ENCODE peak calls at places on chromosomes 16 and 17, in five cellular contexts. V is right lobe of liver, X is left lung, K is esophagus squamous epithelium, N is IMR-90. H is an unnamed sample.

GRCh38 chr16:80199614-80200013 is 341.2 kb upstream of the DYNLRB2 start:
- DNase-seq in V (no peak), X (no peak), K (no peak), N (no peak), H (no peak)

GRCh38 chr16:414395-415169 is 10.9 kb upstream of the RAB11FIP3 start:
- DNase-seq in V (no peak), X (no peak), K (no peak), N (no peak), H (no peak)

GRCh38 chr16:77961811-77962210 is 60.5 kb upstream of the CLEC3A start:
- DNase-seq in V (no peak), X (no peak), K (no peak), N (peak), H (no peak)

GRCh38 chr16:89155184-89155679 is 16.3 kb upstream of the CDH15 start:
- DNase-seq in V (no peak), X (peak), K (no peak), N (peak), H (no peak)

GRCh38 chr17:57130708-57131461 is 45.8 kb downstream of the AKAP1 start:
- DNase-seq in V (peak), X (peak), K (peak), N (peak), H (peak)

GRCh38 chr17:2023692-2024571 is 1.2 kb downstream of the RTN4RL1 start:
- DNase-seq in V (peak), X (peak), K (no peak), N (peak), H (peak)

GRCh38 chr16:85781685-85782370 is 17.5 kb downstream of the EMC8 start:
- DNase-seq in V (peak), X (peak), K (no peak), N (peak), H (no peak)

GRCh38 chr17:60398227-60398959 is 6.5 kb upstream of the USP32 start:
- DNase-seq in V (no peak), X (no peak), K (no peak), N (no peak), H (no peak)

GRCh38 chr16:27819356-27819755 is 244.2 kb downstream of the GSG1L start:
- DNase-seq in V (no peak), X (no peak), K (no peak), N (no peak), H (no peak)

GRCh38 chr17:67863624-67864247 is 38.4 kb downstream of the BPTF start:
- DNase-seq in V (no peak), X (no peak), K (no peak), N (peak), H (no peak)

GRCh38 chr17:17749921-17750320 is 68.7 kb downstream of the RAI1 start:
- DNase-seq in V (no peak), X (no peak), K (no peak), N (peak), H (peak)

DNA sequence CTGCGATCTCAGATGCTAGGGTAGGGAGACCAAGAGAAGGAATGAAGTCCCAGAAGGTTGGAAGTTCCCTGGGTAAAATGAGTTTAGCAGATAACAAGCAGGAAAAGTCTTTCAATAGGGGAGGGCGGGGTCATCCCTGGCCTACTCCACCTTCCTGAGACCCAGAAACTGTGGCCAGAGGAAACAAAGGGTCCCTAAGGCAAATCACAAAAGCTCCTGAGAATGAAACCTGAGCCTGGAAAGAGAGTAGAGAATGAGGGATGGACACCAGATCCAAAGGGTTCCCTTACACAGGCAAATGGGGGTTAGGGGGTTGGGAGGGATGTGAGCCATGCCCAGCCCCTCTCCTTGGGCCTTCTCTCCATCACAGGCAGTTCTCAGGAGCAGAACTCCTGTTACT is 9.6 kb upstream of the NR1D1 start:
- DNase-seq in V (no peak), X (peak), K (no peak), N (no peak), H (no peak)
- H3K4me3 ChIP-seq in V (no peak), X (no peak), K (no peak), N (no peak), H (no peak)

GRCh38 chr17:76090517-76091135 is 11.6 kb downstream of the ZACN start:
- DNase-seq in V (no peak), X (no peak), K (no peak), N (no peak), H (no peak)
- H3K27ac ChIP-seq in V (no peak), X (no peak), K (no peak), N (no peak), H (no peak)

GRCh38 chr17:70053241-70054234 is 21.5 kb upstream of the KCNJ16 start:
- DNase-seq in V (no peak), X (no peak), K (no peak), N (peak), H (no peak)
- H3K4me3 ChIP-seq in V (no peak), X (no peak), K (peak), N (peak), H (no peak)

GRCh38 chr17:4178651-4179050 is 35.7 kb downstream of the CYB5D2 start:
- DNase-seq in V (no peak), X (peak), K (no peak), N (no peak), H (no peak)
- H3K27ac ChIP-seq in V (no peak), X (no peak), K (no peak), N (no peak), H (no peak)

GRCh38 chr16:81403601-81404391 is 40.8 kb upstream of the CMIP start:
- DNase-seq in V (peak), X (peak), K (no peak), N (peak), H (peak)
- H3K4me3 ChIP-seq in V (no peak), X (no peak), K (peak), N (no peak), H (peak)

DNA sequence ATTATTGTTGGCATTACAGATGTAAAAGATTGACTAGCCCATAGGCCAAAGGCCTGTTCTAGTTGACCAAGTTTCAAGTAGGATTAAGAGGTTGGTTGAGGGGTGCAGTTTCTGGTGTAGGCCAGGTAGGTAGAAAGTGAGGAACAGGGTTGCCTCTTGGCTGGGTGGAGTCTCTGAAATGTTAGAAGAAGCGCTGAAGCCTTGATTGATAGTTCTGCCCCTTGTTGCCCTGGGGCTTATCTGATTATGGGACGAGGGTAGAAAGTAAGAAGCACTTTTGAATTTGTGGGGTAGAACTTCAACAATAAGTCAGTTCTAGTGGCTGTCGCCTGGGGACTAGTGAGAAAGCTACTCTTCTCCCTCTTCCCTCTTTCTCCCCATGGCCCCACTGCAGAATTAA is 6.2 kb downstream of the BCL6B start:
- DNase-seq in V (no peak), X (no peak), K (no peak), N (no peak), H (no peak)
- H3K27ac ChIP-seq in V (no peak), X (peak), K (peak), N (no peak), H (no peak)

GRCh38 chr17:49224198-49224996 is 6.2 kb downstream of the PHOSPHO1 start:
- DNase-seq in V (no peak), X (peak), K (no peak), N (no peak), H (no peak)
- H3K4me3 ChIP-seq in V (no peak), X (no peak), K (peak), N (no peak), H (no peak)

H was measured in A673.